ENCODE peak calls at places on chromosomes 2 and 18, in ten cellular contexts. F is WERI-Rb-1, O is AG04450, U is testis, I is fibroblast of mammary gland, S is breast epithelium, Y is choroid plexus epithelial cell, T is fibroblast of lung, R is mucosa of descending colon, D is adrenal gland. V is an unnamed sample.
A peak's percentile ranks its signal among the peaks of the same experiment; 100 is the strongest.

GRCh38 chr18:51074605-51075004 is 44.6 kb downstream of the SMAD4 start:
- DNase-seq in S (no peak), F (no peak), T (no peak), Y (no peak), U (no peak), R (no peak), I (no peak), O (no peak), D (no peak), V (no peak)

GRCh38 chr2:70974592-70974991 is 3.8 kb upstream of the ANKRD53 start:
- DNase-seq in Y (no peak), D (no peak), T (no peak), S (peak; percentile 10), U (peak; percentile 8), I (no peak), R (no peak), O (no peak), F (no peak), V (no peak)

GRCh38 chr2:88214631-88215030 is 44.5 kb downstream of the THNSL2 start:
- DNase-seq in T (no peak), Y (no peak), O (no peak), S (no peak), R (no peak), I (no peak), F (no peak), D (no peak), U (no peak), V (no peak)

GRCh38 chr2:95159690-95160449 is at the start of gene ZNF514:
- DNase-seq in R (peak; percentile 85), I (peak; percentile 52), U (peak; percentile 84), S (peak; percentile 57), Y (peak; percentile 81), T (peak; percentile 76), O (peak; percentile 23), D (peak; percentile 74), F (peak; percentile 76), V (peak; percentile 73)

GRCh38 chr2:20231632-20232031 is 6.7 kb upstream of the SDC1 start:
- DNase-seq in F (peak; percentile 11), S (peak; percentile 92), D (peak; percentile 41), U (peak; percentile 6), O (no peak), I (peak; percentile 67), R (peak; percentile 92), T (peak; percentile 72), Y (no peak), V (no peak)

GRCh38 chr2:41496908-41497307 is 550.9 kb upstream of the PKDCC start:
- DNase-seq in R (no peak), Y (no peak), O (no peak), U (no peak), F (no peak), S (no peak), D (no peak), T (no peak), I (no peak), V (no peak)

GRCh38 chr18:48599391-48599790 is 60.6 kb downstream of the CTIF start:
- DNase-seq in O (no peak), T (no peak), F (no peak), U (no peak), R (no peak), D (no peak), I (no peak), Y (no peak), S (no peak), V (no peak)

GRCh38 chr18:63567276-63567675 is 19.9 kb upstream of the SERPINB13 start:
- DNase-seq in U (no peak), I (no peak), F (no peak), T (no peak), Y (no peak), O (no peak), R (no peak), S (no peak), D (no peak), V (no peak)

GRCh38 chr2:39243469-39244123 is at the start of gene CDKL4:
- DNase-seq in Y (no peak), I (no peak), F (no peak), U (peak; percentile 43), T (peak; percentile 6), D (no peak), S (no peak), O (no peak), R (peak; percentile 49), V (peak; percentile 6)

GRCh38 chr2:123513351-123513750 is 511.7 kb upstream of the CNTNAP5 start:
- DNase-seq in I (peak; percentile 80), S (no peak), O (no peak), U (no peak), R (no peak), Y (no peak), F (no peak), D (no peak), T (peak; percentile 12), V (no peak)

GRCh38 chr2:16425462-16426336 is 239.9 kb downstream of the CYRIA start:
- DNase-seq in I (no peak), S (no peak), T (peak; percentile 0), R (no peak), O (no peak), U (no peak), D (no peak), F (no peak), Y (no peak), V (no peak)

GRCh38 chr2:134097740-134098139 is 156.1 kb upstream of the MGAT5 start:
- DNase-seq in S (no peak), D (no peak), U (no peak), T (no peak), F (no peak), R (no peak), I (no peak), Y (no peak), O (no peak), V (no peak)

GRCh38 chr2:36516136-36516870 is 81.7 kb downstream of the FEZ2 start:
- DNase-seq in F (no peak), T (peak; percentile 62), S (no peak), O (no peak), Y (peak; percentile 83), U (no peak), I (no peak), R (no peak), D (no peak), V (peak; percentile 62)

GRCh38 chr2:198641161-198641560 is 816.6 kb downstream of the SATB2 start:
- DNase-seq in U (no peak), I (no peak), T (no peak), D (no peak), F (no peak), S (no peak), Y (no peak), O (no peak), R (no peak), V (no peak)

GRCh38 chr18:76750886-76751537 is 71.3 kb upstream of the ZNF236 start:
- DNase-seq in Y (no peak), O (no peak), S (no peak), D (no peak), T (no peak), I (no peak), U (no peak), F (no peak), R (no peak), V (no peak)

GRCh38 chr2:154978244-154978643 is 279.7 kb downstream of the KCNJ3 start:
- DNase-seq in D (no peak), I (no peak), R (no peak), Y (no peak), U (no peak), S (no peak), T (no peak), O (no peak), F (no peak), V (no peak)

DNA sequence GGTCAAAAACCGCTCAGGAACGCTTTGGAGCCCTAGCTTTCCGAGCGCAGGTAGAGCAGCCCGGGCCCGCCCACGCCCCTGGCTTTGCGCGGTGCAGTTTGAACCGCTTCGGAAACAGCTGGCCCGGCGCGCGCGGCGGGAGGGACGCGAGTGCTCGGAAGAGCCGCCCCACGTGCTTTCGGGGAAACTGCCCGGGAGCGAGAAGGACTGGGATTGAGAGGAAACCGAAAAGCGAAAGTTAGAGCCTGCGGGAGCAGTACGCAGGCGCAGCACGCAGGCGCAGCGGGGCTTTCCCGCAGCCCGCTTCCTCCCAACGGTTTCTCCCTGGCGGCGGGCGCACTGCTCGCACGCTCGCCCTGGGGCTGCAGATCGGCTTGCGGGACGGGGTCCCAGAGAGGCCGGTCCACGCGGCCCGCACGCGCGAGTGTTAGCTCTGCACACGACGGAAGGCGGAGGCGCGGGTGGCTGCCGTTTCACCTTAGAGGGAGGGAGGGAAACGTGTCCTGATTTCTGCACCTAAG is 6.3 kb upstream of the STAT1 start:
- DNase-seq in O (peak; percentile 93), D (peak; percentile 92), Y (peak; percentile 98), U (peak; percentile 95), I (peak; percentile 94), S (peak; percentile 92), T (peak; percentile 94), F (peak; percentile 94), R (peak; percentile 96), V (peak; percentile 97)
- TF ChIP-seq CTCF in O (no peak), D (peak; percentile 10), Y (no peak), U (no peak), I (no peak), S (peak; percentile 24), T (no peak), F (no peak), R (peak; percentile 7), V (no peak)

DNA sequence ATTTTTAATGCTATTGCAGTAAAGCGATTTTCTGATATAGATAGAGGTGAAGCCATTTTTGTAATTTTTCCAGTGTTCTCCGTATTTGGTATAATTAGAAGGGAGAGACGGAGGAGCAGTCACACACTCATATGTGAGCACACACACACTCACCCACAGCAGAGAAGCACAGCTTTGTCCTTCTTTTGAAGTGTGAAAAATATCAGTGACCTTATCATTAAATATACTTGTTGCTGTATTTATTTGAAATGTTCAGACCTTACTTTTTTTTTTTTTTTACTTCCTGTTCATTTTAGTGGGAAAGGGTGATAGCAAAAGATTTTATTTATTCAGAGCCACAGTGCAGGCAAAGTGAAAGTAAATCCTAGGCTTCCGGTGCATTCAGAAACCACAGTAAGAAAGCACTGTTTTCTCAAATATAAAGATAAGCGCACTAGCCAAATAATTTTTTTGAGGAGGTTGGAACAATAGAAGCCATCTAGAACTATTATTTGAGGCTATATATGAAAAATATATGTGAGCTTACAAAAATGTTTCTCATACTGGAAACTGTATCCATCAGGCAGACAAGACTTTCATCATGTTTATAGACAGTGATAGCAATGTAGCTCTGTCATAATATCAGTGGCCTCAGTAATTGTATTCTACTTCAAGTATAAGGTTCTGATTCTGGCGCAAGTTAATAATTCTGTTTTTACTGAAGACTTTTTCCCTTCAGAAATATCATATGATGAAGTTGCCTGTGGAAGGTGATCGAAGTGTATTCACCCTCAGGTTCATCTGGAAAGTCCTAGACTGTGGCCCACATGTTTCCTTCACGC is 37.2 kb downstream of the TSHZ1 start:
- DNase-seq in I (peak; percentile 62), T (peak; percentile 60), U (no peak), O (no peak), D (no peak), S (no peak), F (no peak), R (no peak), Y (peak; percentile 76), V (peak; percentile 67)
- H3K4me3 ChIP-seq in I (peak overlapping the region; percentile 45), T (peak overlapping the region; percentile 55), U (peak overlapping the region; percentile 4), O (peak overlapping the region; percentile 55), D (peak overlapping the region; percentile 32), S (peak overlapping the region; percentile 46), F (no peak overlapping the region), R (no peak overlapping the region), Y (peak overlapping the region; percentile 41), V (peak overlapping the region; percentile 49)

GRCh38 chr2:13201924-13202323 is 485.2 kb downstream of the TRIB2 start:
- DNase-seq in S (no peak), Y (peak; percentile 8), O (no peak), I (no peak), U (no peak), F (no peak), T (peak; percentile 8), D (no peak), R (no peak), V (no peak)
- TF ChIP-seq CTCF in S (no peak), Y (peak; percentile 48), O (no peak), I (peak; percentile 4), U (no peak), F (peak; percentile 40), T (peak; percentile 50), D (no peak), R (no peak), V (no peak)

GRCh38 chr2:33166287-33166881 is 219.6 kb downstream of the LTBP1 start:
- DNase-seq in O (no peak), T (peak; percentile 74), D (no peak), S (no peak), U (no peak), I (peak; percentile 70), F (no peak), Y (peak; percentile 77), R (no peak), V (peak; percentile 82)
- H3K4me3 ChIP-seq in O (no peak overlapping the region), T (no peak overlapping the region), D (no peak overlapping the region), S (no peak overlapping the region), U (no peak overlapping the region), I (no peak overlapping the region), F (no peak overlapping the region), Y (no peak overlapping the region), R (no peak overlapping the region), V (peak overlapping the region; percentile 21)